ENCODE peak calls at places on chromosomes 13 and 19, in seven cellular contexts. F is right atrium auricular region, M is fibroblast of lung, U is adipocyte, Y is psoas muscle, Q is ovary, N is OCI-LY7. E is an unnamed sample.

GRCh38 chr19:13705201-13705600 is 59.1 kb upstream of the MRI1 start:
- DNase-seq in F (no peak), M (no peak), U (no peak), Y (no peak), Q (no peak), N (no peak), E (no peak)

GRCh38 chr13:43251967-43252366 is 228.6 kb downstream of the DNAJC15 start:
- DNase-seq in F (no peak), M (no peak), U (no peak), Y (no peak), Q (no peak), N (no peak), E (no peak)

GRCh38 chr19:14409157-14410053 is 9.7 kb downstream of the DDX39A start:
- DNase-seq in F (no peak), M (no peak), U (no peak), Y (no peak), Q (no peak), N (no peak), E (no peak)

GRCh38 chr19:17036640-17037039 is 10.0 kb upstream of the CPAMD8 start:
- DNase-seq in F (no peak), M (no peak), U (no peak), Y (no peak), Q (no peak), N (no peak), E (no peak)

GRCh38 chr13:113635048-113635420 is 23.0 kb downstream of the ATP4B start:
- DNase-seq in F (no peak), M (no peak), U (no peak), Y (no peak), Q (peak; percentile 14), N (no peak), E (no peak)

GRCh38 chr19:49058592-49058991 is 1.0 kb upstream of the CGB7 start:
- DNase-seq in F (no peak), M (peak; percentile 51), U (no peak), Y (peak; percentile 54), Q (no peak), N (peak; percentile 13), E (no peak)

GRCh38 chr13:75339635-75340374 is 142.2 kb downstream of the TBC1D4 start:
- DNase-seq in F (no peak), M (no peak), U (no peak), Y (no peak), Q (no peak), N (no peak), E (no peak)

GRCh38 chr13:73702419-73703071 is 431.7 kb downstream of the KLF12 start:
- DNase-seq in F (no peak), M (peak; percentile 20), U (no peak), Y (no peak), Q (no peak), N (peak; percentile 33), E (no peak)

GRCh38 chr13:64446372-64446771 is 2783.8 kb downstream of the PCDH9 start:
- DNase-seq in F (no peak), M (no peak), U (no peak), Y (no peak), Q (no peak), N (no peak), E (no peak)

GRCh38 chr19:41457241-41457640 is 14.3 kb downstream of the ERICH4 start:
- DNase-seq in F (no peak), M (no peak), U (no peak), Y (no peak), Q (no peak), N (no peak), E (no peak)

GRCh38 chr19:13604902-13605586 is 98.8 kb upstream of the CACNA1A start:
- DNase-seq in F (no peak), M (no peak), U (no peak), Y (no peak), Q (no peak), N (no peak), E (no peak)

GRCh38 chr19:47768604-47769003 is 9.9 kb upstream of the SELENOW start:
- DNase-seq in F (no peak), M (no peak), U (no peak), Y (no peak), Q (no peak), N (no peak), E (no peak)

GRCh38 chr13:114109646-114110045 is 22.8 kb downstream of the RASA3 start:
- DNase-seq in F (peak; percentile 61), M (no peak), U (no peak), Y (peak; percentile 65), Q (peak; percentile 34), N (no peak), E (no peak)

GRCh38 chr13:98265669-98266551 is 88.8 kb upstream of the RNF113B start:
- DNase-seq in F (no peak), M (peak; percentile 78), U (no peak), Y (no peak), Q (no peak), N (no peak), E (peak; percentile 57)

GRCh38 chr13:65656740-65657329 is 1573.3 kb downstream of the PCDH9 start:
- DNase-seq in F (no peak), M (peak; percentile 12), U (peak; percentile 66), Y (no peak), Q (no peak), N (peak; percentile 6), E (no peak)

GRCh38 chr19:55454787-55455243 is 6.6 kb downstream of the ISOC2 start:
- DNase-seq in F (no peak), M (no peak), U (peak; percentile 59), Y (no peak), Q (no peak), N (peak; percentile 58), E (no peak)

GRCh38 chr13:30002577-30002976 is 152.2 kb upstream of the UBL3 start:
- DNase-seq in F (no peak), M (peak; percentile 93), U (peak; percentile 68), Y (no peak), Q (no peak), N (no peak), E (no peak)

GRCh38 chr19:29961311-29961710 is 19.3 kb downstream of the URI1 start:
- DNase-seq in F (no peak), M (no peak), U (no peak), Y (no peak), Q (no peak), N (no peak), E (no peak)

GRCh38 chr19:15831626-15832025 is 16.2 kb upstream of the OR10H1 start:
- DNase-seq in F (no peak), M (no peak), U (no peak), Y (no peak), Q (no peak), N (no peak), E (no peak)

GRCh38 chr19:3499738-3500428 is 591 bp downstream of the DOHH start:
- DNase-seq in F (no peak), M (no peak), U (peak; percentile 8), Y (no peak), Q (no peak), N (no peak), E (no peak)

GRCh38 chr13:110561335-110562033 is at the start of gene RAB20:
- DNase-seq in F (peak; percentile 90), M (peak; percentile 75), U (peak; percentile 96), Y (peak; percentile 88), Q (peak; percentile 91), N (peak; percentile 37), E (peak; percentile 96)

GRCh38 chr19:36215276-36216171 is 618 bp downstream of the ZNF146 start:
- DNase-seq in F (no peak), M (peak; percentile 57), U (peak; percentile 80), Y (no peak), Q (no peak), N (peak; percentile 48), E (no peak)

GRCh38 chr13:23848639-23849282 is 40.4 kb downstream of the MIPEP start:
- DNase-seq in F (no peak), M (no peak), U (no peak), Y (no peak), Q (no peak), N (peak; percentile 53), E (no peak)

GRCh38 chr19:17616961-17617806 is 61.7 kb downstream of the COLGALT1 start:
- DNase-seq in F (no peak), M (no peak), U (no peak), Y (no peak), Q (no peak), N (peak; percentile 22), E (no peak)

GRCh38 chr13:27035892-27036235 is 135.7 kb downstream of the USP12 start:
- DNase-seq in F (no peak), M (peak; percentile 84), U (no peak), Y (no peak), Q (no peak), N (no peak), E (peak; percentile 53)

GRCh38 chr19:10036601-10037071 is 23.4 kb downstream of the RDH8 start:
- DNase-seq in F (no peak), M (no peak), U (no peak), Y (no peak), Q (no peak), N (no peak), E (no peak)

GRCh38 chr19:55809381-55810058 is 22.3 kb downstream of the NLRP11 start:
- DNase-seq in F (no peak), M (peak; percentile 6), U (peak; percentile 8), Y (peak; percentile 27), Q (peak; percentile 66), N (peak; percentile 89), E (peak; percentile 56)

GRCh38 chr19:34408421-34408820 is 4.2 kb downstream of the PDCD2L start:
- DNase-seq in F (no peak), M (no peak), U (no peak), Y (no peak), Q (peak; percentile 3), N (no peak), E (no peak)

GRCh38 chr19:47093254-47093653 is 20.3 kb downstream of the ZC3H4 start:
- DNase-seq in F (no peak), M (no peak), U (peak; percentile 22), Y (no peak), Q (no peak), N (no peak), E (no peak)

DNA sequence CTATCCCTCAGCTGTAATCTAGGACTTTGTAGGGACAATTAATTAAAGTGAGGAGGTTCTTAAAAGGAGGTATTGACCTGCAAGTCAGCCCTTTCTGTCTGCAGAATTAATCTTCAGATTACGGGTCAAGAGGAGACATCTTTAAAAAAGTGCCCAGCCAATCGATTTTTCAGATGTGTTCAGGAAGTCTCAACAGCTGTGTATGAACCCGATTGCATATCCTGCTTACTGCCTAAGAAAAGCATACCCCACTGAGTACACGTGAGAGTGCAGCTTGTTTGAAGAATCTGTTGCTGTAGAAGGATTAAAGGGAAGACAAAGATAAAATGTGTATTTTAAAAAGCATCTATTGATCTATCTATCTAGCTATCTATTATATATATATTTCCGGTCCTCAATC is 1194.5 kb downstream of the UQCRFS1 start:
- DNase-seq in F (no peak), M (no peak), U (no peak), Y (no peak), Q (no peak), N (no peak), E (no peak)
- H3K9me3 ChIP-seq in F (no peaks in the 10 kb centered on the region), M (no peaks in the 10 kb centered on the region), U (no peaks in the 10 kb centered on the region), Y (no peaks in the 10 kb centered on the region), Q (no peaks in the 10 kb centered on the region), N (no peaks in the 10 kb centered on the region), E (no peaks in the 10 kb centered on the region)

GRCh38 chr19:37583340-37583739 is 11.3 kb downstream of the ZNF571 start:
- DNase-seq in F (no peak), M (no peak), U (no peak), Y (no peak), Q (no peak), N (peak; percentile 13), E (no peak)
- H3K9me3 ChIP-seq in F (no peaks in the 10 kb centered on the region), M (no peaks in the 10 kb centered on the region), U (peaks cover 78% of the 10 kb centered on the region), Y (peaks cover 81% of the 10 kb centered on the region), Q (peaks cover 77% of the 10 kb centered on the region), N (peaks cover 12% of the 10 kb centered on the region), E (peaks cover 17% of the 10 kb centered on the region)

GRCh38 chr19:7078007-7078406 is 8.5 kb downstream of the ZNF557 start:
- DNase-seq in F (no peak), M (no peak), U (no peak), Y (no peak), Q (no peak), N (no peak), E (no peak)
- H3K9me3 ChIP-seq in F (peaks cover 81% of the 10 kb centered on the region), M (peaks cover 16% of the 10 kb centered on the region), U (peaks cover 74% of the 10 kb centered on the region), Y (peaks cover 56% of the 10 kb centered on the region), Q (peaks cover 78% of the 10 kb centered on the region), N (peaks cover 55% of the 10 kb centered on the region), E (peaks cover 46% of the 10 kb centered on the region)

GRCh38 chr19:21434967-21435544 is 38.1 kb downstream of the ZNF493 start:
- DNase-seq in F (no peak), M (no peak), U (no peak), Y (no peak), Q (no peak), N (no peak), E (no peak)
- H3K9me3 ChIP-seq in F (peaks cover 12% of the 10 kb centered on the region), M (no peaks in the 10 kb centered on the region), U (peaks cover 79% of the 10 kb centered on the region), Y (peaks cover 11% of the 10 kb centered on the region), Q (peaks cover 13% of the 10 kb centered on the region), N (no peaks in the 10 kb centered on the region), E (peaks cover 2% of the 10 kb centered on the region)

E was measured in SJSA1.